ENCODE peak calls at places on chromosome 12, in five cellular contexts. One of them, this sample, is unnamed.

GRCh38 chr12:3746758-3747157 is 6.2 kb downstream of the CRACR2A start:
- DNase-seq in body of pancreas: no peak
- DNase-seq in testis: no peak
- DNase-seq in GM13977: no peak
- DNase-seq in Panc1: no peak
- DNase-seq in this sample: no peak

GRCh38 chr12:4526923-4527546 is 11.7 kb upstream of the RAD51AP1 start:
- DNase-seq in GM13977: no peak
- DNase-seq in body of pancreas: no peak
- DNase-seq in Panc1: no peak
- DNase-seq in testis: no peak
- DNase-seq in this sample: no peak

GRCh38 chr12:24111591-24111990 is 162.1 kb upstream of the SOX5 start:
- DNase-seq in body of pancreas: no peak
- DNase-seq in GM13977: no peak
- DNase-seq in testis: no peak
- DNase-seq in Panc1: no peak
- DNase-seq in this sample: no peak

GRCh38 chr12:54304187-54304810 is 3.5 kb upstream of the NFE2 start:
- DNase-seq in testis: peak; percentile 37
- DNase-seq in Panc1: no peak
- DNase-seq in body of pancreas: peak; percentile 83
- DNase-seq in GM13977: no peak
- DNase-seq in this sample: peak; percentile 22

GRCh38 chr12:3332190-3332589 is 158.8 kb upstream of the PRMT8 start:
- DNase-seq in body of pancreas: no peak
- DNase-seq in GM13977: no peak
- DNase-seq in Panc1: no peak
- DNase-seq in testis: no peak
- DNase-seq in this sample: no peak

GRCh38 chr12:93090768-93091172 is 161.7 kb upstream of the EEA1 start:
- DNase-seq in testis: no peak
- DNase-seq in Panc1: peak; percentile 28
- DNase-seq in GM13977: no peak
- DNase-seq in body of pancreas: no peak
- DNase-seq in this sample: no peak

GRCh38 chr12:115918763-115919162 is 358.7 kb downstream of the MED13L start:
- DNase-seq in body of pancreas: no peak
- DNase-seq in Panc1: no peak
- DNase-seq in testis: no peak
- DNase-seq in GM13977: no peak
- DNase-seq in this sample: no peak

GRCh38 chr12:47111392-47111778 is 31.6 kb upstream of the AMIGO2 start:
- DNase-seq in Panc1: no peak
- DNase-seq in GM13977: no peak
- DNase-seq in body of pancreas: no peak
- DNase-seq in testis: no peak
- DNase-seq in this sample: no peak

GRCh38 chr12:12671850-12672660 is 23.9 kb downstream of the GPR19 start:
- DNase-seq in GM13977: no peak
- DNase-seq in body of pancreas: no peak
- DNase-seq in Panc1: no peak
- DNase-seq in testis: no peak
- DNase-seq in this sample: no peak

GRCh38 chr12:124332068-124332672 is 37.3 kb downstream of the RFLNA start:
- DNase-seq in body of pancreas: no peak
- DNase-seq in GM13977: no peak
- DNase-seq in testis: no peak
- DNase-seq in Panc1: no peak
- DNase-seq in this sample: peak; percentile 23
- TF ChIP-seq CTCF in body of pancreas: no peak
- TF ChIP-seq CTCF in GM13977: peak; percentile 14
- TF ChIP-seq CTCF in testis: no peak
- TF ChIP-seq CTCF in Panc1: no peak
- TF ChIP-seq CTCF in this sample: peak; percentile 38

GRCh38 chr12:57090924-57091632 is 2.2 kb downstream of the NAB2 start:
- DNase-seq in testis: peak; percentile 48
- DNase-seq in body of pancreas: no peak
- DNase-seq in Panc1: no peak
- DNase-seq in GM13977: peak; percentile 3
- DNase-seq in this sample: no peak
- TF ChIP-seq CTCF in testis: no peak
- TF ChIP-seq CTCF in body of pancreas: no peak
- TF ChIP-seq CTCF in Panc1: no peak
- TF ChIP-seq CTCF in GM13977: no peak
- TF ChIP-seq CTCF in this sample: no peak

DNA sequence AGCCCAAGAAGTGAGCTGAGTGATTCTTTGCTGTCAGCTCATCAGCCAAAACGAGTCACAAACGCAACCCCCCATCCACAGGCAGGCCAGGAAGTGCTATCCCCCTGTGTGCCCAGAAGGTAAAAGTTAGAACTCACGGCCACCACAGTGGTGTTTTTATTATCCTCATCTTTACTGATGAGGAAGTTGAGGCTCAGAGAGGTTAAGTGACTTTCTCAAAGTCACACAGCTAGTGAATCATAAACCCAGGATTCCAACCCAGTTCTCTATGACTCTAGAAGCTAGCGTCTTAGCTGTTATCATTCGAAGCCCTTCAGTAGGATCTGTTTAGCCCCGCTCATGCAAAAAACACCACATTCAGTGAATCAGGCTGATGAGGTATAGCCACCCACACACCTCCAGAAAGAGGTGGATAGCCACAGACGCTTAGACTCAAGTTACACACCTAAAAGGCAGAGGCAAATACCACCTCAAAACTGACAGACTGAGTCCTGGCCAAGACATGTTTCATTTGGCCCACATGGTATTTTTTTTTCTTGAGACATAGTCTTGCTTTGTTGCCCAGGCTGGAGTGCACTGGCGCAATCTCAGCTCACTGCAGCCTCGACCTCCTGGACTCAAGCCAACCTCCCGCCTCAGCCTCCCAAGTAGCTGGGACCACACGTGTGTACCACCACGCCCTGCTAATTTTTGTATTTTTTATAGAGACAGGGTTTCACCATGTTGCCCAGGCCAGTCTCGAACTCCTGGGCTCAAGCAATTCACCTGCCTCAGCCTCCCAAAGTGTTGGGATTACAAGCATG is 100.7 kb downstream of the SCARB1 start:
- DNase-seq in GM13977: no peak
- DNase-seq in body of pancreas: no peak
- DNase-seq in Panc1: no peak
- DNase-seq in testis: no peak
- DNase-seq in this sample: no peak
- TF ChIP-seq CTCF in GM13977: no peak
- TF ChIP-seq CTCF in body of pancreas: no peak
- TF ChIP-seq CTCF in Panc1: no peak
- TF ChIP-seq CTCF in testis: no peak
- TF ChIP-seq CTCF in this sample: no peak

GRCh38 chr12:71216725-71217579 is 59.2 kb upstream of the TSPAN8 start:
- DNase-seq in testis: peak; percentile 40
- DNase-seq in Panc1: peak; percentile 4
- DNase-seq in body of pancreas: peak; percentile 50
- DNase-seq in GM13977: peak; percentile 3
- DNase-seq in this sample: peak; percentile 38
- TF ChIP-seq CTCF in testis: peak; percentile 51
- TF ChIP-seq CTCF in Panc1: peak; percentile 68
- TF ChIP-seq CTCF in body of pancreas: no peak
- TF ChIP-seq CTCF in GM13977: peak; percentile 21
- TF ChIP-seq CTCF in this sample: peak; percentile 29

GRCh38 chr12:6206327-6206726 is 6.1 kb downstream of the CD9 start:
- DNase-seq in GM13977: no peak
- DNase-seq in Panc1: no peak
- DNase-seq in body of pancreas: no peak
- DNase-seq in testis: no peak
- DNase-seq in this sample: no peak

GRCh38 chr12:6205144-6205539 is 4.9 kb downstream of the CD9 start:
- DNase-seq in body of pancreas: peak; percentile 29
- DNase-seq in Panc1: no peak
- DNase-seq in GM13977: no peak
- DNase-seq in testis: no peak
- DNase-seq in this sample: peak; percentile 49

GRCh38 chr12:6205761-6206160 is 5.6 kb downstream of the CD9 start:
- DNase-seq in Panc1: no peak
- DNase-seq in GM13977: no peak
- DNase-seq in body of pancreas: no peak
- DNase-seq in testis: no peak
- DNase-seq in this sample: no peak

GRCh38 chr12:6202846-6203245 is 2.6 kb downstream of the CD9 start:
- DNase-seq in Panc1: no peak
- DNase-seq in testis: no peak
- DNase-seq in body of pancreas: no peak
- DNase-seq in GM13977: no peak
- DNase-seq in this sample: no peak

GRCh38 chr12:6204533-6205143 is 4.4 kb downstream of the CD9 start:
- DNase-seq in GM13977: no peak
- DNase-seq in body of pancreas: no peak
- DNase-seq in testis: no peak
- DNase-seq in Panc1: no peak
- DNase-seq in this sample: no peak
- TF ChIP-seq CTCF in GM13977: peak; percentile 27
- TF ChIP-seq CTCF in body of pancreas: no peak
- TF ChIP-seq CTCF in testis: no peak
- TF ChIP-seq CTCF in Panc1: no peak
- TF ChIP-seq CTCF in this sample: no peak

GRCh38 chr12:56193025-56193578 is 3.8 kb upstream of the SMARCC2 start:
- DNase-seq in testis: peak; percentile 91
- DNase-seq in body of pancreas: peak; percentile 85
- DNase-seq in GM13977: peak; percentile 82
- DNase-seq in Panc1: peak; percentile 65
- DNase-seq in this sample: peak; percentile 77

GRCh38 chr12:56198836-56199235 is 9.6 kb upstream of the SMARCC2 start:
- DNase-seq in testis: no peak
- DNase-seq in GM13977: no peak
- DNase-seq in body of pancreas: no peak
- DNase-seq in Panc1: no peak
- DNase-seq in this sample: no peak

GRCh38 chr12:56202838-56203237 is 13.6 kb upstream of the SMARCC2 start:
- DNase-seq in testis: no peak
- DNase-seq in Panc1: no peak
- DNase-seq in GM13977: no peak
- DNase-seq in body of pancreas: no peak
- DNase-seq in this sample: no peak

GRCh38 chr12:56202366-56202765 is 13.1 kb upstream of the SMARCC2 start:
- DNase-seq in body of pancreas: no peak
- DNase-seq in Panc1: no peak
- DNase-seq in GM13977: no peak
- DNase-seq in testis: no peak
- DNase-seq in this sample: no peak

GRCh38 chr12:56197921-56198635 is 8.8 kb upstream of the SMARCC2 start:
- DNase-seq in testis: no peak
- DNase-seq in GM13977: no peak
- DNase-seq in Panc1: no peak
- DNase-seq in body of pancreas: no peak
- DNase-seq in this sample: no peak
- TF ChIP-seq CTCF in testis: no peak
- TF ChIP-seq CTCF in GM13977: no peak
- TF ChIP-seq CTCF in Panc1: no peak
- TF ChIP-seq CTCF in body of pancreas: no peak
- TF ChIP-seq CTCF in this sample: no peak

GRCh38 chr12:121626853-121627623 is 708 bp downstream of the ORAI1 start:
- DNase-seq in Panc1: no peak
- DNase-seq in testis: peak; percentile 62
- DNase-seq in body of pancreas: peak; percentile 63
- DNase-seq in GM13977: peak; percentile 80
- DNase-seq in this sample: peak; percentile 56

GRCh38 chr12:121628536-121628935 is 2.2 kb downstream of the ORAI1 start:
- DNase-seq in body of pancreas: no peak
- DNase-seq in Panc1: no peak
- DNase-seq in GM13977: no peak
- DNase-seq in testis: no peak
- DNase-seq in this sample: no peak

GRCh38 chr12:121628037-121628436 is 1.7 kb downstream of the ORAI1 start:
- DNase-seq in body of pancreas: peak; percentile 46
- DNase-seq in testis: peak; percentile 90
- DNase-seq in GM13977: no peak
- DNase-seq in Panc1: no peak
- DNase-seq in this sample: no peak

GRCh38 chr12:121630791-121631190 is 4.5 kb downstream of the ORAI1 start:
- DNase-seq in GM13977: no peak
- DNase-seq in body of pancreas: no peak
- DNase-seq in Panc1: no peak
- DNase-seq in testis: peak; percentile 56
- DNase-seq in this sample: no peak

DNA sequence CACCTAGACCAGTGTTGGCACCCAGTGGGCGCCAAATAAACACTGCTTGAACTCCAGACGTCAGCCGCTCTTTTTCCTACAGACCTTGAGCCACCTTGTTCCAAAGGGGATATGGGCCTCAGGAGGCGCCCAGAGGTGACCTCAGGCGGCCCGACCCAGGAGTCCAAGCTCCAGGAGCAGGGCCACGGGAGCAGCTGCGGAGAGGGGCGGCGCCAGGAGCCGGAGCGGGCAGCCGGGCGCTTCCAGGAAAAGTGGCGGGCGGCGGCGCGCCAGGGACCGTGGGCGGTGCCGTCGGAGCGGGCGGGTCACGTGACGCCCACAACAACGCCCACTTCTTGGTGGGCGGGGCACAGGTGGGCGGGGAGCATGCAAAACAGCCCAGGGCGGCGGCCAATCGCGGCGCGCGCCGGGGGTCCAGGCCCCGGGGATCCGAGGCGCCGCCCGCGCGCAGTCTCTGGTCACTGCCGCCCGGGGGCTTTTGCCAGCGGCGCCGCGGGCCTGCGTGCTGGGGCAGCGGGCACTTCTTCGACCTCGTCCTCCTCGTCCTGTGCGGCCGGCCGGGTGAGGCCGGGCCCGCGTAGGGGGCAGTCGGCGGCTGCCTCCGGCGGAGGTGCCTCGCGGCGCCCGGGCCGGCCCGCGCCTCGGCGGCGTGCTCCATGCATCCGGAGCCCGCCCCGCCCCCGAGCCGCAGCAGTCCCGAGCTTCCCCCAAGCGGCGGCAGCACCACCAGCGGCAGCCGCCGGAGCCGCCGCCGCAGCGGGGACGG is at the start of gene ORAI1:
- DNase-seq in GM13977: peak; percentile 96
- DNase-seq in testis: peak; percentile 99
- DNase-seq in Panc1: no peak
- DNase-seq in body of pancreas: peak; percentile 97
- DNase-seq in this sample: peak; percentile 99
- TF ChIP-seq CTCF in GM13977: no peak
- TF ChIP-seq CTCF in testis: no peak
- TF ChIP-seq CTCF in Panc1: no peak
- TF ChIP-seq CTCF in body of pancreas: peak; percentile 7
- TF ChIP-seq CTCF in this sample: no peak

GRCh38 chr12:128583453-128583852 is 240.3 kb downstream of the SLC15A4 start:
- DNase-seq in testis: no peak
- DNase-seq in body of pancreas: no peak
- DNase-seq in Panc1: no peak
- DNase-seq in GM13977: no peak
- DNase-seq in this sample: no peak
- TF ChIP-seq CTCF in testis: no peak
- TF ChIP-seq CTCF in body of pancreas: no peak
- TF ChIP-seq CTCF in Panc1: no peak
- TF ChIP-seq CTCF in GM13977: no peak
- TF ChIP-seq CTCF in this sample: no peak

This sample was measured in endothelial cell.